ENCODE peak calls at places on chromosomes 7 and 10, in four cellular contexts. One of them, this sample, is unnamed.

GRCh38 chr7:13017325-13017853 is 330.0 kb downstream of the ARL4A start:
- DNase-seq in H54: peak
- DNase-seq in sigmoid colon: no peak
- DNase-seq in HCT116: peak
- DNase-seq in this sample: no peak

GRCh38 chr10:485776-486572 is 203.5 kb downstream of the DIP2C start:
- DNase-seq in H54: no peak
- DNase-seq in sigmoid colon: peak
- DNase-seq in HCT116: no peak
- DNase-seq in this sample: no peak

GRCh38 chr10:111086602-111087001 is 9.8 kb downstream of the ADRA2A start:
- DNase-seq in H54: no peak
- DNase-seq in sigmoid colon: no peak
- DNase-seq in HCT116: no peak
- DNase-seq in this sample: no peak

GRCh38 chr10:104502907-104503306 is 138.2 kb upstream of the SORCS3 start:
- DNase-seq in H54: no peak
- DNase-seq in sigmoid colon: no peak
- DNase-seq in HCT116: no peak
- DNase-seq in this sample: no peak

GRCh38 chr10:17123062-17123661 is 6.4 kb downstream of the CUBN start:
- DNase-seq in H54: peak
- DNase-seq in sigmoid colon: no peak
- DNase-seq in HCT116: no peak
- DNase-seq in this sample: no peak

GRCh38 chr7:2760098-2760889 is 72.3 kb downstream of the AMZ1 start:
- DNase-seq in H54: peak
- DNase-seq in sigmoid colon: peak
- DNase-seq in HCT116: peak
- DNase-seq in this sample: peak

GRCh38 chr10:75029874-75030273 is 81.6 kb upstream of the SAMD8 start:
- DNase-seq in H54: no peak
- DNase-seq in sigmoid colon: peak
- DNase-seq in HCT116: no peak
- DNase-seq in this sample: no peak

GRCh38 chr7:79610905-79611304 is 157.4 kb upstream of the MAGI2 start:
- DNase-seq in H54: no peak
- DNase-seq in sigmoid colon: no peak
- DNase-seq in HCT116: no peak
- DNase-seq in this sample: no peak

GRCh38 chr7:73715648-73716317 is 3.7 kb downstream of the STX1A start:
- DNase-seq in H54: peak
- DNase-seq in sigmoid colon: no peak
- DNase-seq in HCT116: peak
- DNase-seq in this sample: no peak

GRCh38 chr7:28060371-28060950 is 120.1 kb downstream of the JAZF1 start:
- DNase-seq in H54: no peak
- DNase-seq in sigmoid colon: no peak
- DNase-seq in HCT116: no peak
- DNase-seq in this sample: no peak

GRCh38 chr7:115775981-115776380 is 254.6 kb downstream of the TFEC start:
- DNase-seq in H54: no peak
- DNase-seq in sigmoid colon: no peak
- DNase-seq in HCT116: no peak
- DNase-seq in this sample: no peak

GRCh38 chr10:35506741-35507140 is 98.4 kb upstream of the GJD4 start:
- DNase-seq in H54: no peak
- DNase-seq in sigmoid colon: no peak
- DNase-seq in HCT116: no peak
- DNase-seq in this sample: no peak

GRCh38 chr10:132848951-132849545 is 63.1 kb upstream of the NKX6-2 start:
- DNase-seq in H54: no peak
- DNase-seq in sigmoid colon: peak
- DNase-seq in HCT116: no peak
- DNase-seq in this sample: peak

GRCh38 chr7:78769551-78770101 is 683.8 kb downstream of the MAGI2 start:
- DNase-seq in H54: no peak
- DNase-seq in sigmoid colon: no peak
- DNase-seq in HCT116: no peak
- DNase-seq in this sample: no peak

GRCh38 chr7:71937840-71938371 is 474.2 kb downstream of the CALN1 start:
- DNase-seq in H54: no peak
- DNase-seq in sigmoid colon: no peak
- DNase-seq in HCT116: no peak
- DNase-seq in this sample: no peak

GRCh38 chr10:110429301-110429700 is 68.4 kb upstream of the DUSP5 start:
- DNase-seq in H54: no peak
- DNase-seq in sigmoid colon: peak
- DNase-seq in HCT116: no peak
- DNase-seq in this sample: no peak

GRCh38 chr10:35789996-35790395 is 147.9 kb upstream of the FZD8 start:
- DNase-seq in H54: no peak
- DNase-seq in sigmoid colon: no peak
- DNase-seq in HCT116: no peak
- DNase-seq in this sample: no peak

GRCh38 chr7:44634187-44634838 is 27.9 kb downstream of the OGDH start:
- DNase-seq in H54: no peak
- DNase-seq in sigmoid colon: no peak
- DNase-seq in HCT116: no peak
- DNase-seq in this sample: no peak
- TF ChIP-seq POLR2A in H54: no peak
- TF ChIP-seq POLR2A in sigmoid colon: no peak
- TF ChIP-seq POLR2A in HCT116: no peak
- TF ChIP-seq POLR2A in this sample: no peak

GRCh38 chr7:92635538-92635937 is 45.3 kb upstream of the FAM133B start:
- DNase-seq in H54: no peak
- DNase-seq in sigmoid colon: no peak
- DNase-seq in HCT116: no peak
- DNase-seq in this sample: no peak

GRCh38 chr7:92636018-92636560 is 45.9 kb upstream of the FAM133B start:
- DNase-seq in H54: no peak
- DNase-seq in sigmoid colon: no peak
- DNase-seq in HCT116: no peak
- DNase-seq in this sample: no peak

GRCh38 chr7:92641921-92642511 is 51.8 kb upstream of the FAM133B start:
- DNase-seq in H54: no peak
- DNase-seq in sigmoid colon: no peak
- DNase-seq in HCT116: no peak
- DNase-seq in this sample: no peak

GRCh38 chr7:92639956-92640355 is 49.8 kb upstream of the FAM133B start:
- DNase-seq in H54: no peak
- DNase-seq in sigmoid colon: no peak
- DNase-seq in HCT116: no peak
- DNase-seq in this sample: no peak

GRCh38 chr7:92639213-92639896 is 49.2 kb upstream of the FAM133B start:
- DNase-seq in H54: no peak
- DNase-seq in sigmoid colon: no peak
- DNase-seq in HCT116: no peak
- DNase-seq in this sample: no peak
- TF ChIP-seq POLR2A in H54: no peak
- TF ChIP-seq POLR2A in sigmoid colon: no peak
- TF ChIP-seq POLR2A in HCT116: no peak
- TF ChIP-seq POLR2A in this sample: no peak

DNA sequence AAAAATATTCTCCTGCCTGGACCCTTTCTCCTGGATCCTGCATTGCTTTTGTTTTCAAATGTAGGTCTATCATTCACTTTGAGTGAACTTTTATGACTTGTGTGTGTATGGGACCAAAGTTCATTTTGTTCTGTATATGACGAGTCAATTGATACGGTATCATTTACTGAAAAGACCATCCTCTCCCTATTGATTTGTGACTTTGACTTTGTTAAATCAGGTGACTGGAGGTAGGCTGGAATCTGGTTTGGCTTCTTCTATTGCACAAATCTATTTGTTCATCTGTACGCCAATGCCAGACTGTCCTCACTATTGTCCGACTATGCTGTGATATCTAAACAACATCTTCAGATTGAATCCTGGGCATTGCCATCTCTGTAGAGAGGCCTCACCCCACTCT is 5.3 kb upstream of the ARMS2 start:
- DNase-seq in H54: no peak
- DNase-seq in sigmoid colon: no peak
- DNase-seq in HCT116: no peak
- DNase-seq in this sample: no peak
- TF ChIP-seq POLR2A in H54: no peak
- TF ChIP-seq POLR2A in sigmoid colon: no peak
- TF ChIP-seq POLR2A in HCT116: no peak
- TF ChIP-seq POLR2A in this sample: no peak

GRCh38 chr7:43034535-43035002 is 77.9 kb upstream of the HECW1 start:
- DNase-seq in H54: no peak
- DNase-seq in sigmoid colon: no peak
- DNase-seq in HCT116: no peak
- DNase-seq in this sample: no peak
- TF ChIP-seq POLR2A in H54: no peak
- TF ChIP-seq POLR2A in sigmoid colon: no peak
- TF ChIP-seq POLR2A in HCT116: no peak
- TF ChIP-seq POLR2A in this sample: no peak